ENCODE peak calls at places on chromosome 6, in nine cellular contexts. A is A673; Q is pancreas; X is right lobe of liver; P is IMR-90; K is CD8-positive, alpha-beta T cell; N is adrenal gland; O is naive thymus-derived CD4-positive, alpha-beta T cell; I is A549. J is an unnamed sample. For H3K4me1, the result is how much of the 10 kb centered on the place peaks cover.

GRCh38 chr6:151075005-151075404 is 164.8 kb upstream of the AKAP12 start:
- DNase-seq in P (no peak), A (no peak), I (no peak), Q (no peak), X (no peak), N (no peak), O (no peak), K (no peak), J (no peak)

GRCh38 chr6:159279790-159280277 is 110.6 kb downstream of the FNDC1 start:
- DNase-seq in P (no peak), N (peak), Q (no peak), I (no peak), O (no peak), A (no peak), K (no peak), X (no peak), J (no peak)

GRCh38 chr6:113031591-113031990 is 684.5 kb downstream of the RFPL4B start:
- DNase-seq in N (no peak), K (no peak), P (no peak), I (no peak), X (no peak), Q (no peak), A (no peak), O (no peak), J (no peak)

GRCh38 chr6:47734826-47735481 is 36.6 kb downstream of the ADGRF4 start:
- DNase-seq in Q (no peak), N (no peak), O (no peak), A (no peak), P (no peak), I (no peak), X (no peak), K (no peak), J (no peak)

GRCh38 chr6:82877213-82878195 is 188.1 kb downstream of the UBE3D start:
- DNase-seq in N (no peak), K (no peak), P (no peak), Q (no peak), A (no peak), O (no peak), X (no peak), I (no peak), J (no peak)

GRCh38 chr6:162964703-162965140 is 236.9 kb downstream of the PACRG start:
- DNase-seq in O (no peak), I (no peak), N (peak), X (no peak), Q (no peak), P (peak), A (peak), K (no peak), J (no peak)

GRCh38 chr6:34575326-34575725 is 19.2 kb upstream of the SPDEF start:
- DNase-seq in K (no peak), N (no peak), A (peak), I (no peak), O (no peak), X (no peak), P (no peak), Q (no peak), J (no peak)

GRCh38 chr6:152979116-152979515 is 3.7 kb downstream of the FBXO5 start:
- DNase-seq in A (no peak), K (no peak), I (no peak), N (no peak), P (no peak), O (no peak), Q (no peak), X (no peak), J (no peak)

GRCh38 chr6:138103876-138104275 is 3.3 kb downstream of the PERP start:
- DNase-seq in K (no peak), I (no peak), P (no peak), Q (no peak), A (no peak), X (no peak), N (no peak), O (no peak), J (no peak)

GRCh38 chr6:30724906-30725667 is 4.9 kb downstream of the TUBB start:
- DNase-seq in A (peak), P (peak), X (no peak), Q (no peak), I (no peak), K (no peak), O (no peak), N (no peak), J (no peak)

GRCh38 chr6:3749991-3750323 is 1.6 kb downstream of the PXDC1 start:
- DNase-seq in P (peak), N (peak), O (no peak), X (peak), K (no peak), A (peak), I (no peak), Q (peak), J (no peak)

GRCh38 chr6:98871057-98871456 is 36.7 kb downstream of the POU3F2 start:
- DNase-seq in I (no peak), P (no peak), N (no peak), Q (no peak), O (no peak), K (no peak), X (no peak), A (no peak), J (no peak)

GRCh38 chr6:134826889-134827737 is 122.8 kb downstream of the ALDH8A1 start:
- DNase-seq in O (no peak), Q (peak), I (no peak), X (peak), A (no peak), N (peak), K (no peak), P (peak), J (no peak)

DNA sequence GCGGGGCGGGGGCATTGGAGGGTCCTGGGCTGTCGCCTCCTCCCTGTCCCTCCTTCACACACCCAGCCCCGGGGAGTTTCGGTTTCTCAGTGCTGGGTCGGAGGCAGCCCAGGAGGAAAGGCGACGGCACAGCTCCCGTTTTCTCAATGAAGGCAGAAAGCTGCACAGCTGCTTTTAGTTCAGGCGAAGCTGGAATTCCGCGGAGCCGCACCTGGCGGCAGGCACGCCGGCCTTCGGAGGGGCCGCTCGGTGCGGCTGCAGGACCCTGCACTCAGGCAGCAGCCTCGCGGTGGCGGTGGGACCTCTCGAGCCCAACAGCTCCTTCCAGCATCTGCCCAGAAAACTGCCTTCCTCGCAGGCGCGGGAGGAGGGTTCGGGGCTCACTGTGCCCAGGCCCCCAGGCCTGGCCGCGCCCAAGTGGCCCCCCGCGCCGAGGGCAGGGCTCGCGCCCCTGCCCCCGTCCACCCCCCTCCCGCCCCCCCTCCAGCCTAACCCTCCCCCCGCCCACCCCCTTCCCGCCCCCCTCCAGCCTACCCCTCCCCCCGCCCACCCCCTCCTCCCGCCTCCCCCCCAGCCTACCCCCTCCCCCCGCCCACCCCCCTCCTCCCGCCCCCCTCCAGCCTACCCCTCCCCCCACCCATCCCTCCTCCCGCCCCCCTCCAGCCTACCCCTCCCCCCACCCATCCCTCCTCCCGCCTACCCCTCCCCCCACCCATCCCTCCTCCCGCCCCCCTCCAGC is 4.8 kb downstream of the FOXQ1 start:
- DNase-seq in A (peak), P (no peak), X (no peak), O (no peak), N (no peak), I (no peak), K (no peak), Q (no peak), J (no peak)
- H3K4me3 ChIP-seq in A (peak), P (peak), X (peak), O (peak), N (no peak), I (peak), K (peak), Q (peak), J (peak)

GRCh38 chr6:129500958-129501381 is 209.0 kb downstream of the ARHGAP18 start:
- DNase-seq in N (no peak), A (peak), Q (no peak), I (peak), X (no peak), O (no peak), P (peak), K (no peak), J (no peak)
- H3K4me1 ChIP-seq in N (under half), A (under half), Q (under half), I (under half), X (under half), O (under half), P (under half), K (under half), J (under half)

DNA sequence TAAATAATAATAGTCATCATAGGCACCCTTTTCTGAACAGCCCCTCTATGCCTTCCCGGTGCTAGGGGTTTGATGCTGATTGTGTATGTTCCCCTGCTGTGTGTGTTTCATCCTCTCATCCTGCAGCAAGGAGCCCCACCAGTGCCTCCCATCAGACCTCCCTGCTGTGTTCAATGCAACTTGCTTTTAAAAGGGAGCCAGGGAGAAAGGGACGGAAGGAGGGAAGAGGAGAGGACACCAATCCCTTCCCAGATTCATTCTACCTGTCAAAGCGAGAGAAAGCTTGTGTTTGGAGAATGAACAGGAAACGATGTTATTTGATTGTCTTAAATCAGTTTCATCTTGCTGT is 259.2 kb downstream of the ADGB start:
- DNase-seq in X (no peak), P (no peak), A (peak), N (no peak), I (peak), O (no peak), K (no peak), Q (no peak), J (no peak)
- H3K4me3 ChIP-seq in X (no peak), P (no peak), A (no peak), N (no peak), I (peak), O (no peak), K (peak), Q (no peak), J (no peak)

GRCh38 chr6:5438882-5439584 is 177.7 kb downstream of the FARS2 start:
- DNase-seq in P (no peak), N (no peak), O (no peak), X (no peak), Q (no peak), A (no peak), I (no peak), K (no peak), J (no peak)

GRCh38 chr6:5442319-5442718 is 181.0 kb downstream of the FARS2 start:
- DNase-seq in A (no peak), O (no peak), K (no peak), I (no peak), N (no peak), X (no peak), P (peak), Q (no peak), J (no peak)

GRCh38 chr6:5442946-5443345 is 181.6 kb downstream of the FARS2 start:
- DNase-seq in K (no peak), O (no peak), P (no peak), I (no peak), A (no peak), X (no peak), Q (no peak), N (no peak), J (no peak)

GRCh38 chr6:5443491-5443890 is 182.2 kb downstream of the FARS2 start:
- DNase-seq in N (no peak), O (no peak), X (no peak), A (no peak), K (no peak), P (no peak), Q (no peak), I (no peak), J (no peak)

GRCh38 chr6:5439749-5440148 is 178.4 kb downstream of the FARS2 start:
- DNase-seq in K (no peak), P (no peak), Q (no peak), O (no peak), I (peak), N (no peak), A (no peak), X (no peak), J (no peak)
- H3K4me1 ChIP-seq in K (under half), P (under half), Q (under half), O (under half), I (under half), N (under half), A (under half), X (under half), J (under half)